ENCODE peak calls at places on chromosomes 4 and X, in four cellular contexts. C, R, J and D are unnamed samples.

GRCh38 chr4:55758570-55758969 is 61.0 kb upstream of the EXOC1L start:
- DNase-seq in C (no peak), R (no peak), J (no peak), D (no peak)

GRCh38 chr4:26452565-26453531 is 37.4 kb downstream of the CCKAR start:
- DNase-seq in C (no peak), R (no peak), J (no peak), D (no peak)

GRCh38 chr4:162056947-162057346 is 106.9 kb downstream of the FSTL5 start:
- DNase-seq in C (no peak), R (no peak), J (no peak), D (no peak)

GRCh38 chrX:31589503-31589902 is 517.7 kb upstream of the FTHL17 start:
- DNase-seq in C (no peak), R (no peak), J (no peak), D (no peak)

GRCh38 chr4:34193451-34194154 is 2050.7 kb downstream of the ARAP2 start:
- DNase-seq in C (no peak), R (no peak), J (no peak), D (no peak)

GRCh38 chrX:363621-364375 is 22.9 kb downstream of the PPP2R3B start:
- DNase-seq in C (no peak), R (no peak), J (no peak), D (no peak)

GRCh38 chr4:88729146-88729755 is 31.6 kb upstream of the NAP1L5 start:
- DNase-seq in C (no peak), R (no peak), J (no peak), D (no peak)

GRCh38 chr4:185357220-185357619 is 38.5 kb downstream of the LRP2BP start:
- DNase-seq in C (no peak), R (no peak), J (no peak), D (no peak)

GRCh38 chrX:124239324-124239723 is 93.1 kb upstream of the TEX13D start:
- DNase-seq in C (no peak), R (no peak), J (no peak), D (no peak)

GRCh38 chrX:39749728-39750127 is 348.0 kb downstream of the BCOR start:
- DNase-seq in C (no peak), R (no peak), J (no peak), D (no peak)

GRCh38 chr4:8384397-8385060 is 56.0 kb downstream of the ACOX3 start:
- DNase-seq in C (no peak), R (no peak), J (no peak), D (no peak)

GRCh38 chr4:7299908-7300710 is 107.8 kb downstream of the SORCS2 start:
- DNase-seq in C (no peak), R (no peak), J (no peak), D (no peak)

GRCh38 chr4:185479507-185479971 is 8.0 kb upstream of the CCDC110 start:
- DNase-seq in C (no peak), R (no peak), J (no peak), D (no peak)

GRCh38 chr4:184868623-184869022 is 42.9 kb upstream of the ACSL1 start:
- DNase-seq in C (no peak), R (no peak), J (no peak), D (no peak)

GRCh38 chr4:54852602-54853001 is 194.8 kb downstream of the KIT start:
- DNase-seq in C (no peak), R (no peak), J (no peak), D (no peak)

GRCh38 chrX:154396948-154397887 is 959 bp upstream of the RPL10 start:
- DNase-seq in C (no peak), R (peak), J (peak), D (peak)